ENCODE peak calls at places on chromosomes 13 and 19, in five cellular contexts. One of them, this sample, is unnamed.
A peak's percentile ranks its signal among the peaks of the same experiment; 100 is the strongest.

GRCh38 chr13:28204690-28205443 is 66.5 kb downstream of the PAN3 start:
- DNase-seq in heart right ventricle: no peak
- DNase-seq in pancreas: no peak
- DNase-seq in stomach: no peak
- DNase-seq in cardiac muscle cell: no peak
- DNase-seq in this sample: no peak

GRCh38 chr13:112729408-112729807 is 39.6 kb downstream of the ATP11A start:
- DNase-seq in stomach: peak; percentile 16
- DNase-seq in cardiac muscle cell: peak; percentile 95
- DNase-seq in heart right ventricle: peak; percentile 74
- DNase-seq in pancreas: no peak
- DNase-seq in this sample: peak; percentile 37

GRCh38 chr13:37729876-37730275 is 131.3 kb upstream of the POSTN start:
- DNase-seq in cardiac muscle cell: no peak
- DNase-seq in pancreas: no peak
- DNase-seq in heart right ventricle: no peak
- DNase-seq in stomach: no peak
- DNase-seq in this sample: no peak

GRCh38 chr13:88919970-88920628 is 1248.9 kb downstream of the SLITRK5 start:
- DNase-seq in pancreas: no peak
- DNase-seq in stomach: no peak
- DNase-seq in heart right ventricle: no peak
- DNase-seq in cardiac muscle cell: no peak
- DNase-seq in this sample: no peak

GRCh38 chr19:46381746-46382345 is 31.5 kb downstream of the CCDC8 start:
- DNase-seq in pancreas: no peak
- DNase-seq in stomach: no peak
- DNase-seq in heart right ventricle: no peak
- DNase-seq in cardiac muscle cell: no peak
- DNase-seq in this sample: no peak

GRCh38 chr13:111941845-111942447 is 125.0 kb upstream of the SOX1 start:
- DNase-seq in stomach: no peak
- DNase-seq in pancreas: no peak
- DNase-seq in cardiac muscle cell: no peak
- DNase-seq in heart right ventricle: no peak
- DNase-seq in this sample: no peak

GRCh38 chr13:98979012-98979411 is 1.1 kb upstream of the DOCK9 start:
- DNase-seq in cardiac muscle cell: no peak
- DNase-seq in stomach: no peak
- DNase-seq in pancreas: no peak
- DNase-seq in heart right ventricle: no peak
- DNase-seq in this sample: no peak

GRCh38 chr19:42497492-42498226 is 30.6 kb downstream of the CEACAM1 start:
- DNase-seq in pancreas: peak; percentile 30
- DNase-seq in heart right ventricle: no peak
- DNase-seq in cardiac muscle cell: peak; percentile 10
- DNase-seq in stomach: peak; percentile 60
- DNase-seq in this sample: peak; percentile 74

GRCh38 chr19:40348961-40349507 is 539 bp downstream of the PLD3 start:
- DNase-seq in stomach: no peak
- DNase-seq in heart right ventricle: peak; percentile 18
- DNase-seq in cardiac muscle cell: no peak
- DNase-seq in pancreas: peak; percentile 29
- DNase-seq in this sample: no peak

DNA sequence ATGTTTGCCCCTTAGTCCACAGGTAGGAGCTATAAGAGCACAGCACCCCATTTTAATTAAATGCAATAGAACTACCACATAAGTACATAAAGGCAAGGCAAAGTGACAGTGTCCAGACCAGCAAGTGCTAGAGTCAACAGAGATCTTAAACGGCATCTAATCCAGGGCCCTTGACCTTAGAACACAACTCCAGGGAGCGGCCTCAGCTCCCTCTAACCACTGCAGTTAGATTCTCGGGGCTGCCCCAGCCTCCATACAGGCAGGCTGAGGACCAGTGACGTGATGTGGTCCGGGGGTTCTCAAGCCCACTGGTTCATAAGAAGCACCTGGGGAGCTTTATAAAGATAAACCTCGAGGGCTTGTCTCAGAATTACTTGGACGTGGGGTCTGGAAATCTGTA is 10.0 kb upstream of the ATP12A start:
- DNase-seq in stomach: no peak
- DNase-seq in cardiac muscle cell: no peak
- DNase-seq in heart right ventricle: no peak
- DNase-seq in pancreas: no peak
- DNase-seq in this sample: no peak
- H3K4me1 ChIP-seq in stomach: peaks cover 8% of the 10 kb centered on the region
- H3K4me1 ChIP-seq in cardiac muscle cell: no peaks in the 10 kb centered on the region
- H3K4me1 ChIP-seq in heart right ventricle: no peaks in the 10 kb centered on the region
- H3K4me1 ChIP-seq in pancreas: peaks cover 4% of the 10 kb centered on the region
- H3K4me1 ChIP-seq in this sample: no peaks in the 10 kb centered on the region

GRCh38 chr19:17348700-17349099 is 11.3 kb downstream of the GTPBP3 start:
- DNase-seq in cardiac muscle cell: no peak
- DNase-seq in stomach: no peak
- DNase-seq in pancreas: peak; percentile 22
- DNase-seq in heart right ventricle: peak; percentile 80
- DNase-seq in this sample: no peak
- H3K27ac ChIP-seq in cardiac muscle cell: no peak overlapping the region
- H3K27ac ChIP-seq in stomach: peak overlapping the region; percentile 77
- H3K27ac ChIP-seq in pancreas: no peak overlapping the region
- H3K27ac ChIP-seq in heart right ventricle: peak overlapping the region; percentile 62
- H3K27ac ChIP-seq in this sample: no peak overlapping the region

GRCh38 chr13:103098535-103098934 is 32.3 kb upstream of the SLC10A2 start:
- DNase-seq in heart right ventricle: no peak
- DNase-seq in cardiac muscle cell: no peak
- DNase-seq in pancreas: no peak
- DNase-seq in stomach: no peak
- DNase-seq in this sample: no peak
- H3K4me1 ChIP-seq in heart right ventricle: peaks cover 8% of the 10 kb centered on the region
- H3K4me1 ChIP-seq in cardiac muscle cell: peaks cover 42% of the 10 kb centered on the region
- H3K4me1 ChIP-seq in pancreas: no peaks in the 10 kb centered on the region
- H3K4me1 ChIP-seq in stomach: no peaks in the 10 kb centered on the region
- H3K4me1 ChIP-seq in this sample: no peaks in the 10 kb centered on the region

DNA sequence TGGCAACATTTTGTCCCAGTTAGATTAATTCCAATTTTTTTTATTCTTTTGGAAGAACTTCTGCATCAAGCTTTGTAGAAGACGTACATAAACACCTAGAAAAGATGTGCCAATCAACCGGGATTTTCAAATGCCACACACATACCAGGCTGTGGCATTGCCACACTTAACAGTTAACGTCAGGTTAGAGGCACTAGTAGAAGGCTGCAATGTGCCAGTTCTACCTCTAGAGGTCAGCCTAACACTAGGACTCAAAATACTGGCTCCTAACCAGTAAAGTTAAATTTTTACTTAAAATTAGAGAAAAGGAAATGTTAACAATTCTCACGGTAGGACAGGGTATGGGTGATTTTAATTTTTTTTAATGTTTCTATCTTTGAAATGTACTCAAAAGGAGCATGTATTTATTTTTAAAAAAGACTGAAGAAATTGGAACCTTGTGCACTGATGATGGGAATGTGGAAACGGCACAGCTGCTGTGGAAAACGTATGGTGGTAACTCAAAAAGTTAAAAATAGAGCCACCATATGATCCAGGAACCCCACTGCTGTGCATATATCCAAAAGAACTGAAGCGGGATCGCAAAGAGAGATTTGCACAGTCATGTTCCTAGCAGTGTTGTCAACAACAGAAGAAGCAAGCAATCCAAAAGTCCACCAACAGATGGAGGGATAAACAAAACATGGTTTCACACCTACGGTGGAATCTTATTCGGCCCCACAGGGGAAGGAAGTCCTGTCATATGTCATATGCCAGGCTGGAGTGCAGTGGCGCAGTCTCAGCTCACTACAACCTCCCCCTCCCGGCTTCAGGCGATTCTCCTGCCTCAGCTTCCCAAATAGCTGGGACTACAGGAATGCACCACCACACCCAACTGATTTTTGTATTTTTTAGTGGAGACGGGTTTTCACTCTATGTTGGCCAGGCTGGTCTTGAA is 30.3 kb downstream of the CRYL1 start:
- DNase-seq in heart right ventricle: peak; percentile 55
- DNase-seq in stomach: peak; percentile 65
- DNase-seq in pancreas: peak; percentile 70
- DNase-seq in cardiac muscle cell: peak; percentile 72
- DNase-seq in this sample: peak; percentile 69
- H3K27ac ChIP-seq in heart right ventricle: peak overlapping the region; percentile 16
- H3K27ac ChIP-seq in stomach: no peak overlapping the region
- H3K27ac ChIP-seq in pancreas: no peak overlapping the region
- H3K27ac ChIP-seq in cardiac muscle cell: no peak overlapping the region
- H3K27ac ChIP-seq in this sample: no peak overlapping the region

GRCh38 chr19:15287496-15287895 is 44.8 kb downstream of the BRD4 start:
- DNase-seq in cardiac muscle cell: no peak
- DNase-seq in pancreas: no peak
- DNase-seq in heart right ventricle: no peak
- DNase-seq in stomach: no peak
- DNase-seq in this sample: no peak

GRCh38 chr19:15288146-15288963 is 44.0 kb downstream of the BRD4 start:
- DNase-seq in pancreas: no peak
- DNase-seq in cardiac muscle cell: no peak
- DNase-seq in stomach: peak; percentile 41
- DNase-seq in heart right ventricle: no peak
- DNase-seq in this sample: peak; percentile 81

GRCh38 chr19:15284896-15285295 is 47.4 kb downstream of the BRD4 start:
- DNase-seq in cardiac muscle cell: no peak
- DNase-seq in stomach: no peak
- DNase-seq in heart right ventricle: no peak
- DNase-seq in pancreas: no peak
- DNase-seq in this sample: no peak

GRCh38 chr19:15285896-15286591 is 46.3 kb downstream of the BRD4 start:
- DNase-seq in heart right ventricle: no peak
- DNase-seq in cardiac muscle cell: no peak
- DNase-seq in pancreas: no peak
- DNase-seq in stomach: no peak
- DNase-seq in this sample: peak; percentile 71

DNA sequence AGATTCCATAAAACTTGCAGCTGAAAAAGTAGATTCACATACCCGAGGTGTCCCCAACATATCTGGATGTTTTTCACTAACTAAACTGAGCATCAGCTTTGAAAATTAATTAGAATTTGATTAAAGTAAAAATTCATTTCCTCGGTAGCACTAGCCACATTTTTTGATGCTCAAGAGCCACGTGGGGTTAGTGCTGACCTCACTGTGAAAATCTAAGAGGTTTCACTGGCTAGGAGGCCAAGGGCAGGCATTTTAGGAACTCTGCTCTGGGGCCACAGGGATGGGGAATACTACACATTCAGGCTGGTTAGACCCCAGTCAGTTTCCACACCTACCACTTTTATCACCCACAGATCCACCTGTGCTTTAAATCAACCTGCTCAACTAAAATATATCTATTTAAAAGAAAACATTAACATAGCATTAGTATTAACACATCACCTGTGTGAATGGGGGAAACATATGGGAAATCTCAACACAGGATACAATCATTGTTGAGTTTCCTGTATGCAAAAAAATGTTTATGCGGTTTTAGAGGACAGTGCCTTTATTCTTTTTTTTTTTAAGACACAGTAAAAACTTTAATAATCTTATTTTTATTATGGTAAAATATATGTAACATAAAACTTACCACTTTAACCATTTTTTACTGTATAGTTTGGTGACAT is 45.5 kb downstream of the BRD4 start:
- DNase-seq in stomach: no peak
- DNase-seq in heart right ventricle: no peak
- DNase-seq in cardiac muscle cell: no peak
- DNase-seq in pancreas: no peak
- DNase-seq in this sample: no peak
- H3K4me1 ChIP-seq in stomach: peaks cover 92% of the 10 kb centered on the region
- H3K4me1 ChIP-seq in heart right ventricle: peaks cover 100% of the 10 kb centered on the region
- H3K4me1 ChIP-seq in cardiac muscle cell: peaks cover 73% of the 10 kb centered on the region
- H3K4me1 ChIP-seq in pancreas: peaks cover 29% of the 10 kb centered on the region
- H3K4me1 ChIP-seq in this sample: peaks cover 57% of the 10 kb centered on the region

GRCh38 chr19:18515959-18516358 is 5.9 kb downstream of the ELL start:
- DNase-seq in heart right ventricle: no peak
- DNase-seq in stomach: no peak
- DNase-seq in cardiac muscle cell: no peak
- DNase-seq in pancreas: no peak
- DNase-seq in this sample: no peak
- H3K27ac ChIP-seq in heart right ventricle: no peak overlapping the region
- H3K27ac ChIP-seq in stomach: peak overlapping the region; percentile 84
- H3K27ac ChIP-seq in cardiac muscle cell: peak overlapping the region; percentile 88
- H3K27ac ChIP-seq in pancreas: no peak overlapping the region
- H3K27ac ChIP-seq in this sample: peak overlapping the region; percentile 95

GRCh38 chr19:18013621-18014111 is 5.7 kb downstream of the ARRDC2 start:
- DNase-seq in cardiac muscle cell: peak; percentile 29
- DNase-seq in stomach: no peak
- DNase-seq in heart right ventricle: peak; percentile 38
- DNase-seq in pancreas: no peak
- DNase-seq in this sample: no peak
- H3K4me1 ChIP-seq in cardiac muscle cell: peaks cover 9% of the 10 kb centered on the region
- H3K4me1 ChIP-seq in stomach: peaks cover 43% of the 10 kb centered on the region
- H3K4me1 ChIP-seq in heart right ventricle: peaks cover 52% of the 10 kb centered on the region
- H3K4me1 ChIP-seq in pancreas: no peaks in the 10 kb centered on the region
- H3K4me1 ChIP-seq in this sample: peaks cover 13% of the 10 kb centered on the region

DNA sequence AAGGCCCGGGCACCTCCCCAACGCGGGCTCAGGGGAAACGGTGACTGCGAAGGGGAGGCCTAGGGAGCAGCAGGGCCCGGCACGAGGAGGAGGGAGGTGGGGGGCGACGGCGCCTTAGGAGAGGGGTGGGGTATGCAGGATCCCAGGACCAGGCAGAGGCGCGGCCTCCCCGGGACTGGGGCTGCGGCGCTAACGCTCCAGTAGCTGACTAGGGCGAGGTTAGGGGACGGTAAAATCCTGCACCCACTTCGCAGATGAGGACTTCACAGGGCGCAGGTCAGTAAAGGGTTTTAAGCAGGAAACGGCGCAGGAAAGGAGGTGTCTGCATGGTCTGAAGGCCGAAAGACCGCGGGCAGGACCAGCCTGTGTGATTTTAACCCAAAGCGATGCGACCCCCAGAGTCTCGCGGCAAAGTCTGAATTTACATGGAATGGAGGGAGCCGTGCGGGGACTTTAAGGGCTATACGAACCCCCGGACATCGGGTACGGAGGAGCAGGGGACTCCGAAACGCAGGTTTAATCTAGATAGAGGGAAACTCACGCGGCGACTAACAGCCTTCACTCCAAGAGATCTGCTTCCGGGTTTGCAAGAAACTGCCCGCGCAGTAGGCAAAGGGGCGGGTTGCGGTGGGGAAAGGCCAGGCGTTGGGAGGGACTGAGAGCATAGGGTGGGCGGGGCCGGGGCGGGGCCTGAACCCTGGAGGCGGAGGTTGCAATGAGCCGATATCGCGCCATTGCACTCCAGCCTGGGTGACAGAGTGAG is at the start of gene ZNF665:
- DNase-seq in stomach: peak; percentile 90
- DNase-seq in cardiac muscle cell: peak; percentile 91
- DNase-seq in pancreas: peak; percentile 85
- DNase-seq in heart right ventricle: peak; percentile 91
- DNase-seq in this sample: peak; percentile 95
- H3K27ac ChIP-seq in stomach: peak within 1 kb of the TSS; percentile 84
- H3K27ac ChIP-seq in cardiac muscle cell: no peak within 1 kb of the TSS
- H3K27ac ChIP-seq in pancreas: peak within 1 kb of the TSS; percentile 70
- H3K27ac ChIP-seq in heart right ventricle: peak within 1 kb of the TSS; percentile 73
- H3K27ac ChIP-seq in this sample: peak within 1 kb of the TSS; percentile 64